ENCODE peak calls at places on chromosomes 16 and 17, in six cellular contexts. L is IMR-90, J is A549, N is sigmoid colon, S is adrenal gland, P is testis. A is an unnamed sample. For H3K4me1, the result is how much of the 10 kb centered on the place peaks cover.

GRCh38 chr16:711548-712320 is 3.2 kb upstream of the METRN start:
- DNase-seq in L (peak), J (no peak), N (peak), S (peak), P (peak), A (peak)

GRCh38 chr17:35486920-35487727 is 38.6 kb upstream of the SLFN13 start:
- DNase-seq in L (peak), J (peak), N (peak), S (peak), P (no peak), A (no peak)

GRCh38 chr17:21018894-21019293 is 23.9 kb downstream of the USP22 start:
- DNase-seq in L (no peak), J (no peak), N (peak), S (no peak), P (no peak), A (no peak)

GRCh38 chr16:84941916-84942315 is 69.4 kb downstream of the ZDHHC7 start:
- DNase-seq in L (peak), J (no peak), N (no peak), S (peak), P (no peak), A (no peak)

GRCh38 chr16:19948186-19949104 is 63.8 kb upstream of the GPRC5B start:
- DNase-seq in L (no peak), J (no peak), N (no peak), S (no peak), P (no peak), A (no peak)

GRCh38 chr16:69100046-69100765 is 5.2 kb upstream of the HAS3 start:
- DNase-seq in L (no peak), J (no peak), N (no peak), S (no peak), P (no peak), A (no peak)

GRCh38 chr16:30065943-30066881 is 652 bp downstream of the ALDOA start:
- DNase-seq in L (peak), J (no peak), N (no peak), S (peak), P (peak), A (no peak)

GRCh38 chr17:10384175-10384574 is 11.4 kb upstream of the MYH13 start:
- DNase-seq in L (no peak), J (no peak), N (no peak), S (no peak), P (no peak), A (no peak)

GRCh38 chr17:39838057-39838456 is 26.1 kb downstream of the IKZF3 start:
- DNase-seq in L (no peak), J (no peak), N (no peak), S (no peak), P (no peak), A (no peak)

GRCh38 chr17:7436556-7437368 is 1.5 kb downstream of the TMEM102 start:
- DNase-seq in L (peak), J (peak), N (peak), S (peak), P (peak), A (peak)

GRCh38 chr16:30567160-30567990 is 4.1 kb downstream of the ZNF688 start:
- DNase-seq in L (peak), J (no peak), N (no peak), S (no peak), P (no peak), A (no peak)

GRCh38 chr17:81966343-81967243 is 5.6 kb upstream of the NOTUM start:
- DNase-seq in L (peak), J (no peak), N (peak), S (peak), P (peak), A (no peak)

GRCh38 chr17:47231866-47232265 is 21.8 kb upstream of the ITGB3 start:
- DNase-seq in L (no peak), J (no peak), N (no peak), S (no peak), P (no peak), A (no peak)
- H3K4me1 ChIP-seq in L (under half), J (under half), N (under half), S (under half), P (under half), A (under half)

GRCh38 chr16:59259964-59260348 is 525.8 kb upstream of the GOT2 start:
- DNase-seq in L (no peak), J (no peak), N (no peak), S (no peak), P (no peak), A (no peak)
- TF ChIP-seq CTCF in L (no peak), J (no peak), N (no peak), S (no peak), P (no peak), A (no peak)

GRCh38 chr16:72083778-72084404 is 9.5 kb downstream of the TXNL4B start:
- DNase-seq in L (no peak), J (no peak), N (no peak), S (no peak), P (no peak), A (no peak)

GRCh38 chr16:72085002-72085401 is 8.4 kb downstream of the TXNL4B start:
- DNase-seq in L (no peak), J (no peak), N (no peak), S (peak), P (peak), A (no peak)

DNA sequence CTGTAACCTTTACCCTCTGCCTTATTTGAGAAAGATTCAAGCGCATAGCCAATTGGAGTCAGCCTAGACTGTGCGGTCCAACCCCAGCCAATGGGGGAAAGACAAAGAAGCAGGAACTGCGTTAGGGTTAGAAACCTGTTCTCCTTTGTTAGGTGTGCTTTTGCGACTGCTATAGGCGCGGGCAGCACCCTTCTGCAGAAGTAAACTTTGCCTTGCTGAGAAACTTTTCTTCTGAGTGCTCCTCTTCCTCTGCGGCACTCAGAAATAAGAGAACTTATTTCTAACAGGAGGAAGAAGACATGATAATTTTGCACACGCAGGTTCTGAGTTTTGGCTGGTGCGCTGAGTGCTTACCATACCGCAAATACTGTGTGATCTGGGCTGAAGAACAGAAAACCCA is 9.0 kb downstream of the TXNL4B start:
- DNase-seq in L (no peak), J (no peak), N (no peak), S (no peak), P (no peak), A (no peak)
- H3K27ac ChIP-seq in L (no peak), J (no peak), N (no peak), S (no peak), P (no peak), A (no peak)

GRCh38 chr17:36939059-36939943 is 2.0 kb downstream of the LHX1 start:
- DNase-seq in L (no peak), J (no peak), N (no peak), S (no peak), P (no peak), A (no peak)
- H3K4me1 ChIP-seq in L (under half), J (under half), N (half or more), S (under half), P (under half), A (under half)

GRCh38 chr17:75518983-75519540 is 2.7 kb downstream of the TSEN54 start:
- DNase-seq in L (no peak), J (no peak), N (no peak), S (no peak), P (no peak), A (no peak)
- TF ChIP-seq CTCF in L (no peak), J (no peak), N (no peak), S (no peak), P (no peak), A (no peak)